ENCODE peak calls at places on chromosomes 6 and 20, in seven cellular contexts. N is CD8-positive, alpha-beta memory T cell; X is GM10248; A is amniotic stem cell; G is C1 segment of cervical spinal cord; Z is memory B cell; W is testis. P is an unnamed sample.

GRCh38 chr6:22247916-22248482 is 48.8 kb downstream of the PRL start:
- DNase-seq in W (no peak), A (no peak), Z (no peak), G (no peak), N (no peak), X (no peak), P (no peak)

GRCh38 chr6:167097770-167098169 is 25.1 kb upstream of the CCR6 start:
- DNase-seq in Z (no peak), N (no peak), X (no peak), G (no peak), A (no peak), W (no peak), P (no peak)

GRCh38 chr6:19836799-19837510 is at the start of gene ID4:
- DNase-seq in Z (no peak), N (no peak), G (peak; percentile 93), X (no peak), A (peak; percentile 97), W (peak; percentile 97), P (no peak)

GRCh38 chr20:13302647-13303425 is 81.8 kb downstream of the ISM1 start:
- DNase-seq in A (no peak), Z (no peak), X (peak; percentile 50), G (no peak), N (no peak), W (peak; percentile 43), P (no peak)

GRCh38 chr6:44531447-44532015 is 144.0 kb downstream of the CDC5L start:
- DNase-seq in W (no peak), X (no peak), Z (no peak), N (no peak), G (no peak), A (no peak), P (no peak)

GRCh38 chr6:18861182-18861581 is 474.0 kb downstream of the RNF144B start:
- DNase-seq in Z (no peak), A (no peak), X (no peak), G (no peak), W (no peak), N (no peak), P (no peak)

GRCh38 chr6:75109025-75109424 is 96.8 kb downstream of the COL12A1 start:
- DNase-seq in W (no peak), N (no peak), X (no peak), A (no peak), G (no peak), Z (no peak), P (no peak)

GRCh38 chr6:116287668-116288282 is 8.0 kb upstream of the TSPYL1 start:
- DNase-seq in X (no peak), Z (peak; percentile 37), N (no peak), A (peak; percentile 9), W (no peak), G (no peak), P (no peak)

GRCh38 chr6:8623441-8623840 is 188.1 kb upstream of the SLC35B3 start:
- DNase-seq in X (no peak), Z (no peak), A (no peak), W (no peak), G (no peak), N (no peak), P (no peak)

GRCh38 chr20:63955281-63955845 is 853 bp downstream of the UCKL1 start:
- DNase-seq in N (peak; percentile 37), A (no peak), X (peak; percentile 68), W (peak; percentile 60), G (peak; percentile 69), Z (peak; percentile 25), P (no peak)